ENCODE peak calls at places on chromosomes 16 and 17, in five cellular contexts. E is hepatocyte; L is CD4-positive, CD25-positive, alpha-beta regulatory T cell; M is amniotic epithelial cell; B is activated T-helper 9 cell treated with anti-CD3 and anti-CD28 coated beads, Interleukin-2, amount 50 U/mL, for 16 hours. T is an unnamed sample.

GRCh38 chr16:23840310-23840709 is 4.5 kb downstream of the PRKCB start:
- DNase-seq in E (no peak), L (no peak), M (no peak), B (no peak), T (no peak)

GRCh38 chr16:21150375-21151001 is at the start of gene DNAH3:
- DNase-seq in E (no peak), L (no peak), M (no peak), B (no peak), T (peak; percentile 77)

GRCh38 chr17:41125064-41125463 is 1.1 kb upstream of the KRTAP4-12 start:
- DNase-seq in E (no peak), L (no peak), M (no peak), B (no peak), T (no peak)

GRCh38 chr17:19460695-19461094 is 49.7 kb downstream of the RNF112 start:
- DNase-seq in E (no peak), L (no peak), M (no peak), B (no peak), T (no peak)

GRCh38 chr17:41505836-41506767 is 690 bp upstream of the KRT13 start:
- DNase-seq in E (peak; percentile 34), L (no peak), M (no peak), B (no peak), T (no peak)

GRCh38 chr17:42023524-42024349 is 3.8 kb downstream of the NKIRAS2 start:
- DNase-seq in E (no peak), L (no peak), M (peak; percentile 61), B (no peak), T (no peak)

GRCh38 chr16:63361032-63361624 is 1324.9 kb upstream of the CDH8 start:
- DNase-seq in E (peak; percentile 68), L (no peak), M (peak; percentile 58), B (no peak), T (no peak)

GRCh38 chr17:20153231-20153630 is 144.1 kb downstream of the SPECC1 start:
- DNase-seq in E (no peak), L (no peak), M (no peak), B (no peak), T (no peak)

GRCh38 chr17:57636274-57636673 is 108.8 kb downstream of the CCDC182 start:
- DNase-seq in E (no peak), L (no peak), M (no peak), B (no peak), T (no peak)

GRCh38 chr16:728131-728889 is 1.4 kb downstream of the HAGHL start:
- DNase-seq in E (peak; percentile 85), L (peak; percentile 65), M (peak; percentile 74), B (peak; percentile 40), T (peak; percentile 57)

GRCh38 chr17:16439867-16440351 is 24.5 kb downstream of the TRPV2 start:
- DNase-seq in E (no peak), L (peak; percentile 43), M (peak; percentile 56), B (no peak), T (no peak)

GRCh38 chr16:50458694-50459271 is 89.4 kb upstream of the NKD1 start:
- DNase-seq in E (no peak), L (no peak), M (no peak), B (no peak), T (peak; percentile 71)

GRCh38 chr16:75486666-75487313 is 8.5 kb downstream of the CHST6 start:
- DNase-seq in E (no peak), L (no peak), M (no peak), B (no peak), T (no peak)

GRCh38 chr16:74867281-74867849 is 92.7 kb upstream of the FA2H start:
- DNase-seq in E (no peak), L (no peak), M (no peak), B (no peak), T (no peak)

GRCh38 chr16:28259091-28259780 is 33.1 kb upstream of the SBK1 start:
- DNase-seq in E (no peak), L (no peak), M (no peak), B (no peak), T (no peak)

GRCh38 chr16:48137822-48138221 is 18.0 kb downstream of the ABCC12 start:
- DNase-seq in E (no peak), L (no peak), M (no peak), B (no peak), T (no peak)

GRCh38 chr16:22313876-22314470 is 16.8 kb downstream of the POLR3E start:
- DNase-seq in E (no peak), L (no peak), M (no peak), B (no peak), T (no peak)

GRCh38 chr16:10656618-10657017 is 38.1 kb downstream of the TEKT5 start:
- DNase-seq in E (no peak), L (no peak), M (no peak), B (no peak), T (no peak)